ENCODE peak calls at places on chromosomes 13 and 19, in four cellular contexts. Y is A549, F is HepG2, B is K562. M is an unnamed sample.

GRCh38 chr19:10544753-10545251 is 1.1 kb downstream of the ATG4D start:
- DNase-seq in B (peak; percentile 42), F (no peak), Y (no peak), M (no peak)

GRCh38 chr19:2636897-2637683 is 65.4 kb downstream of the GNG7 start:
- DNase-seq in B (peak; percentile 64), Y (peak; percentile 52), F (peak; percentile 34), M (peak; percentile 31)

GRCh38 chr19:15124572-15125231 is 17.5 kb downstream of the SYDE1 start:
- DNase-seq in F (peak; percentile 50), B (no peak), Y (no peak), M (no peak)

GRCh38 chr13:72180253-72180952 is 313.4 kb upstream of the DACH1 start:
- DNase-seq in Y (no peak), F (no peak), B (no peak), M (peak; percentile 0)

GRCh38 chr19:19033176-19033425 is 216 bp downstream of the SUGP2 start:
- DNase-seq in B (no peak), F (no peak), Y (no peak), M (no peak)

GRCh38 chr13:43271152-43271551 is 247.8 kb downstream of the DNAJC15 start:
- DNase-seq in F (no peak), B (no peak), Y (no peak), M (no peak)

GRCh38 chr19:49560358-49560900 is 19.9 kb downstream of the NOSIP start:
- DNase-seq in B (peak; percentile 47), F (no peak), Y (no peak), M (no peak)

GRCh38 chr19:22784051-22784450 is at the start of gene ZNF99:
- DNase-seq in B (no peak), Y (no peak), F (no peak), M (no peak)

GRCh38 chr13:46992383-46992952 is 95.6 kb upstream of the HTR2A start:
- DNase-seq in F (peak; percentile 10), B (peak; percentile 28), Y (peak; percentile 9), M (no peak)

GRCh38 chr19:41548954-41549688 is 26.8 kb upstream of the CEACAM21 start:
- DNase-seq in F (no peak), B (peak; percentile 48), Y (no peak), M (no peak)

GRCh38 chr19:27752530-27753184 is 1460.3 kb downstream of the UQCRFS1 start:
- DNase-seq in Y (no peak), B (no peak), F (no peak), M (no peak)

GRCh38 chr13:29987340-29987739 is 136.9 kb upstream of the UBL3 start:
- DNase-seq in B (no peak), F (no peak), Y (no peak), M (no peak)

GRCh38 chr19:28508666-28509065 is 704.3 kb downstream of the UQCRFS1 start:
- DNase-seq in B (no peak), F (no peak), Y (no peak), M (no peak)

GRCh38 chr13:114130131-114130707 is 2.2 kb downstream of the RASA3 start:
- DNase-seq in F (no peak), B (no peak), Y (no peak), M (no peak)

GRCh38 chr13:114130708-114131580 is 1.5 kb downstream of the RASA3 start:
- DNase-seq in B (peak; percentile 72), F (no peak), Y (peak; percentile 18), M (peak; percentile 91)

GRCh38 chr13:114129649-114130062 is 2.8 kb downstream of the RASA3 start:
- DNase-seq in B (no peak), Y (no peak), F (no peak), M (no peak)

GRCh38 chr13:114132419-114133121 is at the start of gene RASA3:
- DNase-seq in Y (peak; percentile 54), B (peak; percentile 80), F (no peak), M (peak; percentile 79)

DNA sequence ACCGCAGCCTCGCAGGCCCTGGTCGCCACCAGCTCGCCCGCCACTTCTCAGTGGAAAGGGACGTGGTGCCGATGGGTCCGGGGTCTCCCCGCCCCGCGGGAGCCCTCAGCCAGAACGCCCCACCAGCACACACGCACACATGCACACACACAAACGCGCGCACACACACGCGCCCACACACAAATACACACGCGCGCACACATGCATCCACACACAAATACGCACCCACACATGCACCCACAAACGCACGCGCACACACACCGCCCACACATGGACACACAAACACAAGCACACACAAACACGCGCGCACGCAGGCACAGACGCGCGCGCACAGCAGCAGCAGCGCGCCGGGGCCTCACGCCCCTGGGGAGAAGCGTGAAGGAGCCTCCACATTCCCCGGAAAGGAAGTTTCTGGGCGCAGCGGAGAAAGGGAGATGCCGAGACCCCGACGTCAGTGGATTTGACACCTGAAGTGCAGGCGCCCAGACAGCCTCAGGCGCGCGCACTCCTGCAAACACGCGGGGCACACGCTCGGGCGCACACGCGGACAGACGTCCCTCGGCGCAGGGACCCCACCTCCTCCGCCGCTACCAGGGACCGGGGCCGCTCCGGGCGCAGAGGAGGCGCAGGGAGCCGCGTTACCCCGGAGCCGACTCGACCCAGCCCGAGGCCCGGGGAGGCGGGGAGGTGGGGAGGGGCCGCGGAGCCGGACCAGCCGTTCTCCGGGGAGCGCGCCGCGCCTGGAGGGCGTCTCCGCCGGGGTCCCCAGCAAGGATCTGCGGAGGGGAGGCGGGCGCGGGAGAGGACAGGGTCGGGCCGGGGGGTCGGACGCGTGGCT is 623 bp downstream of the RASA3 start:
- DNase-seq in B (peak; percentile 42), Y (peak; percentile 12), F (no peak), M (no peak)
- TF ChIP-seq BHLHE40 in B (no peak), Y (no peak), F (no peak), M (no peak)

GRCh38 chr19:3813473-3814392 is 27.6 kb upstream of the MATK start:
- DNase-seq in B (no peak), Y (no peak), F (no peak), M (no peak)

GRCh38 chr19:3817761-3818160 is 31.6 kb upstream of the MATK start:
- DNase-seq in Y (no peak), B (no peak), F (no peak), M (no peak)

GRCh38 chr19:3810708-3811355 is 24.7 kb upstream of the MATK start:
- DNase-seq in F (no peak), B (no peak), Y (no peak), M (no peak)

GRCh38 chr19:3816566-3817218 is 30.5 kb upstream of the MATK start:
- DNase-seq in Y (no peak), B (no peak), F (no peak), M (no peak)

GRCh38 chr19:3814648-3815047 is 28.5 kb upstream of the MATK start:
- DNase-seq in Y (no peak), B (no peak), F (no peak), M (no peak)
- H3K4me1 ChIP-seq in Y (no peaks in the 10 kb centered on the region), B (no peaks in the 10 kb centered on the region), F (no peaks in the 10 kb centered on the region), M (no peaks in the 10 kb centered on the region)

GRCh38 chr19:4213116-4213515 is 16.2 kb upstream of the EBI3 start:
- DNase-seq in B (no peak), Y (no peak), F (no peak), M (no peak)
- TF ChIP-seq USF2 in B (no peak), Y (no peak), F (no peak), M (no peak)

GRCh38 chr19:17095141-17095919 is 19.8 kb downstream of the MYO9B start:
- DNase-seq in Y (no peak), B (no peak), F (no peak), M (peak; percentile 35)

GRCh38 chr19:17098326-17098725 is 22.7 kb downstream of the MYO9B start:
- DNase-seq in Y (no peak), B (no peak), F (no peak), M (peak; percentile 34)

GRCh38 chr19:17101686-17102628 is 26.4 kb downstream of the MYO9B start:
- DNase-seq in F (no peak), B (no peak), Y (no peak), M (no peak)

GRCh38 chr19:17092696-17093095 is 17.1 kb downstream of the MYO9B start:
- DNase-seq in Y (no peak), B (no peak), F (no peak), M (no peak)

GRCh38 chr19:17097593-17098126 is 22.1 kb downstream of the MYO9B start:
- DNase-seq in Y (peak; percentile 55), B (peak; percentile 83), F (peak; percentile 86), M (peak; percentile 41)
- TF ChIP-seq BHLHE40 in Y (no peak), B (no peak), F (no peak), M (no peak)

DNA sequence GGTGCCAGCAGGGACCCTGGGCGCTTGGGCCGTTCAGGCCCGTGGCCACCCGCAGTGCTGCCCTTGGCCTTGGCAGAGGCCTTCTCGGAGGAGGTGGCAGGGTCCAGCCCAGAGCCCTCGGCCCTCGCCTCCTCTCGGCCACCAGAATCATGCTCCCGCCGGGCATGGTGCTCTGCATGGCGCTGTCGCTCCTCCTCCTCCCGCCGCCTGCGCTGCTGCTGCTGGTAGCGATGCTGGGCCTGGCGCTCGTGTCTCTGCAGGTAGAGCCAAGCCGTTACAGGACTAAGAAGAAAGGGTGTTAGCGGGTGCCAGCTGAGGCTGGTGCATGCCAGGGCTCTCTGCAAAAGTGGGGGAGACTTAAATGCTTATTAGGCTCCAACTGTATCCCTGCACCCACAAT is 9.5 kb downstream of the ANO8 start:
- DNase-seq in B (no peak), Y (no peak), F (no peak), M (no peak)
- H3K4me1 ChIP-seq in B (peaks cover 3% of the 10 kb centered on the region), Y (no peaks in the 10 kb centered on the region), F (no peaks in the 10 kb centered on the region), M (no peaks in the 10 kb centered on the region)

GRCh38 chr13:26977541-26977940 is 194.1 kb downstream of the USP12 start:
- DNase-seq in Y (no peak), F (no peak), B (no peak), M (peak; percentile 49)
- TF ChIP-seq USF2 in Y (no peak), F (no peak), B (no peak), M (no peak)